ENCODE peak calls at places on chromosome 18, in eight cellular contexts. T is mucosa of descending colon, V is prostate gland, P is PC-9, Y is hepatocyte, A is psoas muscle, F is tibial artery, I is BJ. H is an unnamed sample.

GRCh38 chr18:48835745-48836191 is 115.0 kb downstream of the SMAD7 start:
- DNase-seq in Y (no peak), I (no peak), T (no peak), P (no peak), V (no peak), F (peak), A (no peak), H (no peak)

GRCh38 chr18:3508576-3509559 is 58.9 kb downstream of the TGIF1 start:
- DNase-seq in P (no peak), V (no peak), A (no peak), T (no peak), I (no peak), F (no peak), Y (no peak), H (no peak)

GRCh38 chr18:24176727-24177416 is 38.0 kb downstream of the CABYR start:
- DNase-seq in F (no peak), P (peak), A (peak), I (no peak), V (peak), T (no peak), Y (peak), H (peak)

GRCh38 chr18:49757513-49758262 is 55.6 kb downstream of the ACAA2 start:
- DNase-seq in F (no peak), P (no peak), T (no peak), I (no peak), A (no peak), V (no peak), Y (no peak), H (no peak)

GRCh38 chr18:43080671-43081070 is 34.8 kb downstream of the RIT2 start:
- DNase-seq in A (no peak), P (no peak), F (no peak), T (no peak), Y (no peak), I (no peak), V (no peak), H (no peak)

GRCh38 chr18:45168883-45169585 is 446.2 kb upstream of the SLC14A2 start:
- DNase-seq in T (no peak), A (no peak), P (no peak), F (no peak), Y (no peak), V (no peak), I (peak), H (peak)

GRCh38 chr18:59907660-59908059 is 7.9 kb downstream of the PMAIP1 start:
- DNase-seq in F (no peak), P (no peak), Y (no peak), I (no peak), T (no peak), A (no peak), V (no peak), H (no peak)

GRCh38 chr18:3871687-3872086 is 421.7 kb downstream of the TGIF1 start:
- DNase-seq in I (no peak), A (no peak), F (no peak), Y (no peak), V (no peak), P (no peak), T (no peak), H (no peak)

GRCh38 chr18:6382968-6383367 is 31.7 kb downstream of the L3MBTL4 start:
- DNase-seq in P (no peak), V (no peak), I (no peak), T (no peak), F (no peak), A (no peak), Y (no peak), H (peak)

GRCh38 chr18:9596257-9596656 is 18.1 kb downstream of the PPP4R1 start:
- DNase-seq in P (no peak), A (no peak), Y (peak), T (no peak), F (no peak), I (no peak), V (no peak), H (no peak)
- TF ChIP-seq CTCF in P (no peak), A (no peak), Y (no peak), T (no peak), F (no peak), I (no peak), V (no peak), H (no peak)

DNA sequence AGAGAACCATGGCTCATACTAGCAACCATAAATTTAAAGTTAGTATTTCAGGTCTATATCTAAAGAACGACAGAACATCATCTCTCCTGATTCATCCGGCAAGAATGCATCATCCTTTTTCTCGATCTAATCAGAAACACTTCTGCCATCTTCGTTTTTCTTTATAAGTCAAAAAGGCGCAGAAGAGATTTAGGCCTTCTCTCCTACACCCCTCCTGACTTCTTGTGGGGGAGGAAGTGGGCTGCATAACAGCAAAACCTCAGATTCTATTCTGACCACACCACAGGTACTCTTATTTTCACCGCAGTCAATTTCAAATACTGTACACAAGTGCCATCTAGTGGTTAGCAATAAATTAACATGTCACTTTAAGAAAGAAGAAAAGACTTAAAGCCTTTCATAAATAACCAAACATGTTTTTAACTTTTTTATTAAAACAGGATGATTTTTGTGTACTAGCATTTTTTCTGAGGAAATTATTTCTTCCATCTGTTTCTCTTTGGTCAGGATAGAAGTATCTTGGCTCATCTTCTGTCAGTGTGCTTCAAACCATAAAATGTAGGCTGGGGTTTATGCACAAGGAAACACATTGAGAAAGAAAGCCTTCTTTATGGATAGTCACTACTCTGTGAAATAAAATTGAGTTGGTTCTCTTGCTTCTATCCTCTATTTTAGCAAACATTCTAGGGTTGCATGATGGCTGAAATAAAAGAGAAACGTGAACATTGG is 48.3 kb upstream of the PIK3C3 start:
- DNase-seq in V (no peak), I (peak), F (no peak), P (no peak), T (no peak), Y (peak), A (no peak), H (peak)
- H3K4me3 ChIP-seq in V (no peak), I (peak), F (no peak), P (no peak), T (no peak), Y (no peak), A (no peak), H (peak)

GRCh38 chr18:67705748-67706147 is 189.2 kb upstream of the DSEL start:
- DNase-seq in T (no peak), V (no peak), Y (no peak), P (no peak), A (no peak), I (no peak), F (no peak), H (peak)

GRCh38 chr18:67715567-67715966 is 199.0 kb upstream of the DSEL start:
- DNase-seq in V (no peak), I (no peak), P (no peak), Y (no peak), T (no peak), F (no peak), A (no peak), H (no peak)

DNA sequence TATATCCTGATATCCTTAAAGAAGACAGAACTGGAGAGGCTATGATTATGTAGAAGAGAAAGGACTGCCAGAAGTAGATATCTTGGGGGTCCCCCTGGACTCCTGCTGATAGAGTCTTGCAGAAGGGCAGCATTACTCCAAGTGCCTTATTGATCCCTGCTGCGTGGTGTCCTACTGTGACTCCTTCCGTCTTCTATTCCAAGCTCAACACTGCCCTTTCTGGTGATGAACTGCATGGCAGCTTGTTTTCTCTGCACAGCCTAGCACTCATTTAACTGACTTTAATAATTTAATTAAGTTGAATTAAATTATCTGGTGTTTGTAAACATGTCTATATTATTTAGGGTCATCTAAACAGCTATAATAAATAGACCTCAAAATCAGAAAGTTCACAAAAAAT is 194.1 kb upstream of the DSEL start:
- DNase-seq in P (no peak), F (no peak), I (no peak), Y (peak), T (no peak), V (no peak), A (no peak), H (peak)
- TF ChIP-seq CTCF in P (peak), F (no peak), I (no peak), Y (peak), T (no peak), V (no peak), A (no peak), H (peak)

GRCh38 chr18:58728719-58729118 is 57.5 kb downstream of the MALT1 start:
- DNase-seq in V (no peak), T (no peak), A (no peak), Y (no peak), I (no peak), F (no peak), P (no peak), H (no peak)

GRCh38 chr18:58726671-58727070 is 55.4 kb downstream of the MALT1 start:
- DNase-seq in A (no peak), Y (no peak), V (no peak), P (no peak), T (no peak), F (no peak), I (no peak), H (no peak)

GRCh38 chr18:58727776-58728500 is 56.7 kb downstream of the MALT1 start:
- DNase-seq in I (no peak), T (no peak), F (no peak), P (no peak), A (no peak), Y (no peak), V (no peak), H (peak)

GRCh38 chr18:58721586-58722160 is 50.4 kb downstream of the MALT1 start:
- DNase-seq in F (no peak), P (no peak), Y (no peak), I (no peak), A (peak), V (no peak), T (no peak), H (no peak)

DNA sequence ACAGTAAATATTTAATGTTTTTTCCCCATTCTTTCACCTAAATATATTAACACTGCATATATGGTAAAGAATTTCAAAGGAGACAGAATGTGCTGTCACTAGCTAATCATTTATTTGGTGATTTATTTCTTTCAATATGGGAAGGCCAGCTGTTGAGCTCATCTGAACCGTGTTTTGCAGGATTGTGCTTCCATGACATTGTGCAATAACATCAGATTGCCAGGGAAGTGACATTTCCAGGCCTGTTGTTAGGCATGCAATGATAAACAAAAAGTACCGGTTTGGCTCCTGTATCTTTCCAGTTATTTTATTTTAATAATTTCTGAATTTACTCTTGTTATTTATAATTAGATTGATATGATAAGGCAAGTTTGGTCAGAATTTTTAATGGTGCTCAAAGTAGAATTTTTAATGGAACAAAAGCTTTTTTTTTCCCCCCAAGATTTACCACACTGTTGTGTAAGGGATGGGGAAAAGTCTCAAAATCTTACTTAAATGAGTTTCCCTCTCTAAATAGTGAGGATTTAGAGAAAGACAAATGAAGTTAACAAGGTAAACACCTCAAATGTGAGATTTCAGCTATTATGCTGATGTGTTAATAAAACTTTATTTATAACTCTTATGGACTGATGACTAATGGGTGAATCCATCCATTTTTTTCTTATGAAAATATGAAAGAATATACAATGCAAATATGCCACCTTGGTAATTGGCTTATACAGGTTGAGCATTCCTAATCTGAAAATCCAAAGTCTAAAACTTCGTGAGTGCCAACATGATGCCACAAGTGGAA is 52.7 kb downstream of the MALT1 start:
- DNase-seq in A (no peak), I (no peak), F (no peak), P (no peak), Y (no peak), V (peak), T (no peak), H (no peak)
- H3K4me3 ChIP-seq in A (no peak), I (no peak), F (no peak), P (no peak), Y (no peak), V (no peak), T (no peak), H (no peak)

DNA sequence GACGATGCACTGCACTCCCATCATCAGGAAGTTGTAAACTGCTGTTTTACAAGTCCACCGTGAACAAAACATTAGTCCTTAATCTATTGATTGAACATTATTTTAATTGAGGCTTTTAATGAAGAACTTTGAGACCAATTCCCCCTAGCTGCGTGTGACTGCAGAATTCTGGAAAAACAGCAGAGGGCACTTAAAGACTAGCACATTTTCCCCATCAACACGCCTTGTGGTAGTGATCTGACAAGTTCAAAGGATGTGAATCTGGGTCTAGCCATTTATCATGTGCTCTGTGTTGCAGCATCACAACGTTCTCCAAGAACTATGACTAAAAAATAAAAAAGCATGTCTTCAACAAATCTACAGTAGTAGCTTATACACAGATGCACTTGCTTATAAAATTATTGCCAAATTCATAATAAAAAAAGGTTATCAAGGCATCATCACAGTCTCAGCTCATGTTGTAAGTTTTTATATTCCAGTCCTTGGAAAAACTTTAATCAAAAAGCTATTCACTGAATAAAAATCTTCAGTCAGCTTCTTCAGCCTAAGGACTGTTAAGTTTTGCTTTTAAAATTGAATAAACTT is 35.8 kb downstream of the SKOR2 start:
- DNase-seq in Y (peak), P (no peak), T (no peak), V (peak), F (no peak), I (peak), A (no peak), H (peak)
- TF ChIP-seq CTCF in Y (peak), P (peak), T (no peak), V (peak), F (peak), I (peak), A (peak), H (peak)